ENCODE peak calls at places on chromosomes 5 and 9, in seven cellular contexts. R, E, Z, G, O, X and M are unnamed samples.

GRCh38 chr9:130172161-130172857 is at the start of gene NCS1:
- DNase-seq in G (peak), Z (peak), E (peak), R (peak), O (peak), X (peak), M (peak)

GRCh38 chr9:20599195-20599594 is 23.1 kb downstream of the MLLT3 start:
- DNase-seq in Z (no peak), X (no peak), E (no peak), R (no peak), O (no peak), G (no peak), M (no peak)

GRCh38 chr9:97903168-97903567 is 19.1 kb downstream of the TRMO start:
- DNase-seq in R (no peak), O (no peak), Z (no peak), E (no peak), G (no peak), X (no peak), M (no peak)

GRCh38 chr5:16489322-16489791 is 23.8 kb upstream of the ZNF622 start:
- DNase-seq in X (no peak), Z (no peak), O (peak), G (peak), R (no peak), E (no peak), M (no peak)

GRCh38 chr9:105419981-105420597 is 27.7 kb upstream of the FSD1L start:
- DNase-seq in Z (no peak), G (no peak), E (no peak), X (no peak), O (no peak), R (no peak), M (no peak)

GRCh38 chr5:137657073-137657472 is 78.8 kb downstream of the KLHL3 start:
- DNase-seq in R (no peak), X (no peak), G (no peak), E (no peak), O (no peak), Z (no peak), M (no peak)

GRCh38 chr5:132540149-132540548 is 3.2 kb downstream of the IL5 start:
- DNase-seq in Z (no peak), R (no peak), E (no peak), O (no peak), X (no peak), G (no peak), M (no peak)

GRCh38 chr9:99929652-99930051 is 23.2 kb downstream of the STX17 start:
- DNase-seq in G (no peak), E (no peak), O (no peak), R (no peak), X (no peak), Z (no peak), M (no peak)

GRCh38 chr9:95102001-95102433 is 215.5 kb downstream of the FANCC start:
- DNase-seq in R (no peak), Z (no peak), G (no peak), X (peak), O (no peak), E (no peak), M (no peak)

GRCh38 chr9:115090486-115090885 is 27.5 kb downstream of the TNC start:
- DNase-seq in O (no peak), R (no peak), E (no peak), G (no peak), Z (no peak), X (no peak), M (no peak)

GRCh38 chr5:129899454-129899853 is 4.8 kb upstream of the CHSY3 start:
- DNase-seq in X (no peak), Z (no peak), O (no peak), E (no peak), R (no peak), G (no peak), M (no peak)

GRCh38 chr9:129221233-129221632 is 43.2 kb upstream of the IER5L start:
- DNase-seq in R (no peak), E (no peak), Z (no peak), G (no peak), X (no peak), O (no peak), M (no peak)

GRCh38 chr5:127587246-127587917 is 61.5 kb upstream of the CTXN3 start:
- DNase-seq in E (no peak), X (no peak), O (no peak), Z (no peak), R (no peak), G (no peak), M (no peak)

GRCh38 chr9:27368317-27368985 is 71.5 kb upstream of the EQTN start:
- DNase-seq in G (no peak), O (no peak), E (peak), R (no peak), Z (peak), X (peak), M (peak)
- H3K4me3 ChIP-seq in G (no peak), O (no peak), E (no peak), R (no peak), Z (no peak), X (peak), M (no peak)

GRCh38 chr5:115625579-115626443 is at the start of gene TMED7:
- DNase-seq in O (peak), G (peak), X (peak), R (peak), E (peak), Z (peak), M (peak)
- TF ChIP-seq CTCF in O (no peak), G (no peak), X (peak), R (no peak), E (no peak), Z (peak), M (peak)

GRCh38 chr9:119368179-119368578 is 1.1 kb downstream of the BRINP1 start:
- DNase-seq in E (no peak), R (no peak), G (peak), O (no peak), Z (no peak), X (no peak), M (no peak)

GRCh38 chr9:119369670-119370366 is 583 bp upstream of the BRINP1 start:
- DNase-seq in E (no peak), G (no peak), R (no peak), Z (no peak), O (no peak), X (peak), M (no peak)

GRCh38 chr9:119372951-119373350 is 3.7 kb upstream of the BRINP1 start:
- DNase-seq in E (no peak), R (no peak), Z (no peak), O (no peak), G (no peak), X (no peak), M (no peak)

GRCh38 chr9:119368681-119369581 is at the start of gene BRINP1:
- DNase-seq in R (no peak), G (peak), O (no peak), E (peak), Z (peak), X (peak), M (no peak)

GRCh38 chr9:119370816-119371215 is 1.6 kb upstream of the BRINP1 start:
- DNase-seq in X (no peak), R (peak), Z (peak), O (peak), G (peak), E (peak), M (no peak)
- H3K4me3 ChIP-seq in X (no peak), R (no peak), Z (no peak), O (no peak), G (peak), E (no peak), M (no peak)

GRCh38 chr9:36855443-36856315 is 178.4 kb downstream of the PAX5 start:
- DNase-seq in O (peak), E (no peak), G (peak), R (peak), Z (no peak), X (no peak), M (no peak)
- TF ChIP-seq CTCF in O (peak), E (peak), G (peak), R (no peak), Z (peak), X (no peak), M (no peak)

DNA sequence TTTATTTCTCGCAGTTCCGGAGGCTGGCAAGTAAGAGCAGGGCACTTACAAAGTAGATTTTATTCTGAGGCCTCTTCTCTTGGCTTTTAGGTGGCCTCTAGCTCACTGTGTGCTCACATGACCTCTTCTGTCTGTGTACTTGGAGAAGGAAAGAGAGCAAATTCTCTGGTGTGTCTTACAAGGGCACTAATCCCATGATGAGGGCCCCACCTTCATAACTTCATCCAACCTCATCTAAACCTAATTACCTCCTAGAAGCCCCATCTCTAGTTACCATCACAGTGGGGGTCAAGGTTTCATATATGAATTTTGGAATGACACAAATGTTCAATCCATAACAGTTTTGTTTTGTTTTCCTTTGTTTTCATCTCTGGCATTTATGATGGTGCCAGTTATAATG is 376.1 kb downstream of the ADGRV1 start:
- DNase-seq in Z (no peak), X (no peak), R (no peak), G (no peak), E (no peak), O (no peak), M (no peak)
- H3K4me3 ChIP-seq in Z (no peak), X (no peak), R (no peak), G (no peak), E (no peak), O (no peak), M (no peak)

DNA sequence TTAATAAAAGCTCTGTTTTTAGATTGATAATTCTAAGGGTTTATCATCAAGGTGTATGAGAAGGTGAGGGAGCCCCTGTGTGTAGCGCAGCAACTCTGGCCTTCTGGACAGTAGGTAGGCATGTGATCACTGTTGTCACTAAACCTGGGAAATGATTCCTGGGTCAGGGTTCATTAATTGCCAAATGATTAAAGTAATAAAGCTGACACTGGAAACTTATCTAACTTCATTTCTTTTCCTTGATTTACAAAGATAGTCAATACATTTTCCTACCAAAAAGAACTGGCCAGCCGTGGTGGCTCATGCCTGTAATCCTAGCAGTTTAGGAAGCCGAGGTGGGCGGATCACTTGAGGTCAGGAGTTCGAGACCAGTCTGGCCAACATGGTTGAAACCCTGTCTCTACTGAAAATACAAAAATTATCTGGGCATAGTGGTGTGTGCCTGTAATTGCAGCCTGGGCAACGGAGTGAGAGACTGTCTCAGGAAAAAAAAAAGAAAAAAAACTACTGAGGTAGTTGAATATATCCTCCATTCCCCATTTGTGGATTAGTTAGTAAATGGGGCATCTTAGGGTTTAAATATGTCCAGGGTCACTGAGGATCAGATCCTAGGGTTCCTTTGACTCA is 2.4 kb downstream of the EHMT1 start:
- DNase-seq in X (no peak), O (no peak), Z (no peak), G (peak), R (no peak), E (peak), M (no peak)
- TF ChIP-seq CTCF in X (no peak), O (peak), Z (peak), G (peak), R (peak), E (peak), M (peak)

GRCh38 chr5:173851595-173852248 is 36.4 kb upstream of the CPEB4 start:
- DNase-seq in Z (no peak), R (no peak), O (no peak), X (no peak), E (no peak), G (no peak), M (no peak)

GRCh38 chr5:173855162-173855994 is 32.8 kb upstream of the CPEB4 start:
- DNase-seq in E (peak), O (peak), R (no peak), G (no peak), X (no peak), Z (peak), M (no peak)

GRCh38 chr5:173855995-173856656 is 32.0 kb upstream of the CPEB4 start:
- DNase-seq in Z (no peak), E (no peak), G (no peak), R (no peak), X (no peak), O (no peak), M (no peak)

GRCh38 chr5:173852790-173853350 is 35.3 kb upstream of the CPEB4 start:
- DNase-seq in R (no peak), Z (no peak), G (no peak), O (no peak), E (no peak), X (no peak), M (no peak)

DNA sequence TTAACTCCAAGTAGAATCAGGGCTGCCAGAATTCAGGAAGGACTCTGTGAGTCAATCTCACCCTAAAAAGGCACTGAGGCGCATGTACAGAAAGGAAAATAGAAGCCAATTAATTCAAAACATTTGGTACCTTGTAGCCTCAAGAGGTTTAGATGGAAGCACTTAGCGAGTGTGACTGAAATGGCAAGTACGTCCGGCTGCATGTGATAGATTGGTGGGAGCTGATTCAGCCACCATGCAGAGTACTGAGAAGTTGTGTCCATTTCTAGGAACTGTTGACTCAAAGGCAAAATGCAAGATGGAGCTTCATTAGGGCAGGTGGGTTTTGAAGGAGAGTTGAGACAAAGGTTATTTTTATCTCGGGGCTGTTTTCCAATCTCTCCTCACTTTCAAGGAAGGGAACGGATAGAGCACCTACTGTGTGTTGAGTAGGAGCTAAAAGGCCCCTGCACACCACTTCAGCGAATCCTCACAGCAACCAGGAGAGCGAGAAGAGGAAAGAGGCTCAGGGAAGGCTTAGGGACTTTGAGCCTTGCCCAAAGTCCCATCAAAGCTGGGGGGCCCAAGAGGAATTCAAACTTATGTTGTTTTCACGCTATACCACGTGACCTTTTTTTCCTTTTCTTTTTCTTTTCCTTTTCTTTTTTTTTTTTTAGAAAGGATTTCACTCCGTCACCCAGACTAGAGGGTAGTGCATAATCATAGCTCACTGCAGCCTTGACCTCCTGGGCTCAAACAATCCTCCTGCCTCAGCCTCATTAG is 34.6 kb upstream of the CPEB4 start:
- DNase-seq in O (no peak), E (no peak), G (no peak), Z (no peak), X (no peak), R (no peak), M (no peak)
- H3K4me3 ChIP-seq in O (no peak), E (no peak), G (no peak), Z (no peak), X (no peak), R (no peak), M (no peak)

GRCh38 chr9:93682155-93682968 is 106.0 kb downstream of the PHF2 start:
- DNase-seq in X (peak), Z (peak), O (peak), R (peak), E (peak), G (peak), M (peak)

GRCh38 chr9:93681316-93682154 is 105.2 kb downstream of the PHF2 start:
- DNase-seq in R (peak), E (no peak), G (no peak), X (no peak), Z (peak), O (no peak), M (peak)

GRCh38 chr9:93679536-93680444 is 103.4 kb downstream of the PHF2 start:
- DNase-seq in E (no peak), O (no peak), G (no peak), Z (peak), R (no peak), X (no peak), M (peak)

GRCh38 chr9:93678199-93679019 is 102.0 kb downstream of the PHF2 start:
- DNase-seq in E (no peak), Z (peak), R (no peak), X (no peak), O (no peak), G (no peak), M (peak)

DNA sequence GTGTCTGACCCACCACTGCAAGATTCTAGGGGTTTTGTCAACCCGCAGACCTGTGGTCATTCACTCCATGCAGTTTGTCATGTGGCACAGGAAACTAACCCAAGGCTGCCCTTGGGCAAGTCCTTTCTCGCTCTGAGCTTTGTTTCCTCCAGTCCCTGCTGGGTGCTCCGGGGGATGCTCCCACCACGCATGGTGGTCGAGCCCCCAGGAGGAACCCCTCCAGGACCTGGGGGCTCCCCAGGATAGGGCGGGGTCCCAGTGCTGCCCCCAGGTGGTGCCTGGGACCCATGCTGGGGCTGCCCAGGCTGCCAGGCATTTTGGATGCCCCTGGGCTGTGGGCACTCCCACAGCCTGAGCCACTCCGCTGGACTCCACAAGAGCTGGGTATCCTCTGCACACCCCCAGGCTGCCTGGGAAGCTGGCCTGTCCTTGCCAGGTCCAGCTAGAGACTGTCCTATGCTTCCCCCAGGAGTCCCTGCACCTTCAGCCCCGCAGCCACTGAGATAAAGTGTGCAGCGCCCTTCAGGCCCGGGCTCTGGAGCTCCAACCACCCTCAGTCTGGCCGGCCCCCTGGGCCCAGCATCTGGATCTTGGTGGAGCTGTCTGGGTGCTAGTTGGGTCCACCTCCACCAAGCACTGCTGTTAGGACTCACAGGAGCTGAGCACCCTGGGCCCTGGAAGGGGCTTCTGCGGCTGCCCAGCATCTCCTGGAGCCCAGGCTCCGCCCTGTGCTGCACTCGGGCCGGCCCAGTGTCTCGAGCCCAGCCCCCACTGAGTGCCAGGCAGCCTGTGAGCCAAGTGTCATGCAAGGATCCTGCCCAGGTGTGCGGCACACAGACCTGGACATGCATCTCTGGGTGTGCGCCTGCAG is 104.3 kb downstream of the PHF2 start:
- DNase-seq in E (no peak), O (no peak), X (no peak), G (no peak), Z (peak), R (peak), M (peak)
- TF ChIP-seq CTCF in E (peak), O (no peak), X (no peak), G (no peak), Z (no peak), R (no peak), M (no peak)